ENCODE peak calls at places on chromosomes 16 and 17, in seven cellular contexts. Q, A, G, K, S, R and Z are unnamed samples. For H3K4me1 and H3K36me3, the result is how much of the 10 kb centered on the place peaks cover.

GRCh38 chr16:881219-882097 is 80.9 kb upstream of the GNG13 start:
- DNase-seq in Q (no peak), S (no peak), A (no peak), K (peak), R (peak), G (no peak), Z (peak)

GRCh38 chr16:56424404-56424765 is 960 bp downstream of the AMFR start:
- DNase-seq in S (no peak), K (no peak), R (no peak), A (no peak), Q (no peak), G (no peak), Z (no peak)

GRCh38 chr17:44384281-44384822 is 5.1 kb downstream of the ITGA2B start:
- DNase-seq in S (no peak), R (no peak), A (no peak), G (peak), Q (no peak), K (no peak), Z (no peak)

GRCh38 chr16:66369055-66369592 is 2.6 kb downstream of the CDH5 start:
- DNase-seq in R (no peak), Q (no peak), A (peak), G (no peak), K (no peak), S (no peak), Z (peak)

GRCh38 chr17:76458580-76459490 is 5.9 kb upstream of the UBE2O start:
- DNase-seq in S (no peak), R (no peak), A (peak), G (peak), K (no peak), Q (peak), Z (no peak)

GRCh38 chr16:87384162-87384999 is 805 bp upstream of the FBXO31 start:
- DNase-seq in Q (peak), R (peak), S (peak), A (no peak), G (peak), K (peak), Z (peak)

GRCh38 chr16:56576585-56577299 is 11.9 kb downstream of the MT4 start:
- DNase-seq in G (peak), R (peak), A (peak), S (peak), Q (peak), K (peak), Z (peak)

GRCh38 chr17:35973333-35974260 is 7.7 kb downstream of the CCL16 start:
- DNase-seq in G (no peak), K (no peak), S (no peak), Q (no peak), A (no peak), R (peak), Z (no peak)

GRCh38 chr16:88301886-88302285 is 80.9 kb upstream of the ZNF469 start:
- DNase-seq in G (no peak), Q (no peak), K (peak), S (no peak), R (peak), A (no peak), Z (no peak)

GRCh38 chr16:77660311-77660710 is 62.0 kb upstream of the NUDT7 start:
- DNase-seq in A (peak), Q (no peak), R (no peak), S (no peak), G (peak), K (no peak), Z (no peak)

GRCh38 chr16:72203401-72203800 is 31.4 kb upstream of the PMFBP1 start:
- DNase-seq in S (peak), G (no peak), K (no peak), R (no peak), Q (no peak), A (peak), Z (no peak)

GRCh38 chr17:5758651-5759050 is 174.3 kb upstream of the NLRP1 start:
- DNase-seq in S (peak), A (peak), K (no peak), Q (peak), G (no peak), R (no peak), Z (no peak)

GRCh38 chr16:54628796-54629625 is 301.7 kb upstream of the IRX5 start:
- DNase-seq in A (no peak), R (peak), S (no peak), Q (no peak), G (no peak), K (no peak), Z (peak)

GRCh38 chr16:20865420-20866126 is 34.6 kb downstream of the DCUN1D3 start:
- DNase-seq in G (no peak), S (no peak), A (no peak), K (no peak), Q (no peak), R (no peak), Z (no peak)

GRCh38 chr17:79388556-79389295 is 222.1 kb downstream of the RBFOX3 start:
- DNase-seq in S (no peak), R (peak), Q (peak), G (peak), A (peak), K (peak), Z (peak)

GRCh38 chr16:11977206-11978041 is 890 bp downstream of the SNX29 start:
- DNase-seq in S (peak), K (peak), Q (peak), A (peak), G (peak), R (no peak), Z (no peak)

GRCh38 chr16:85187447-85187846 is 75.2 kb upstream of the CIBAR2 start:
- DNase-seq in K (peak), R (no peak), S (no peak), G (no peak), A (no peak), Q (no peak), Z (no peak)

GRCh38 chr17:74280093-74280513 is 6.1 kb downstream of the DNAI2 start:
- DNase-seq in S (no peak), Q (no peak), R (no peak), A (no peak), K (no peak), G (no peak), Z (peak)

GRCh38 chr17:61313515-61314326 is 85.9 kb upstream of the TBX2 start:
- DNase-seq in K (no peak), G (no peak), S (peak), A (no peak), R (no peak), Q (no peak), Z (no peak)

GRCh38 chr16:29126621-29127020 is 141.8 kb downstream of the LAT start:
- DNase-seq in R (no peak), K (no peak), Q (no peak), S (no peak), G (no peak), A (no peak), Z (no peak)

GRCh38 chr17:48678141-48678971 is 44.0 kb downstream of the PRAC1 start:
- DNase-seq in Q (peak), A (peak), R (peak), K (peak), S (peak), G (peak), Z (peak)

GRCh38 chr16:87824016-87824990 is 45.0 kb downstream of the SLC7A5 start:
- DNase-seq in K (no peak), S (no peak), G (no peak), A (no peak), Q (no peak), R (peak), Z (no peak)

GRCh38 chr17:67477687-67478086 is 100.6 kb downstream of the PITPNC1 start:
- DNase-seq in Q (no peak), S (no peak), K (no peak), G (no peak), A (no peak), R (no peak), Z (no peak)

GRCh38 chr16:58428621-58429557 is 36.6 kb downstream of the GINS3 start:
- DNase-seq in K (no peak), S (no peak), Q (no peak), R (no peak), G (no peak), A (no peak), Z (no peak)

GRCh38 chr16:87963400-87963799 is 12.2 kb downstream of the BANP start:
- DNase-seq in Q (no peak), S (no peak), G (no peak), K (no peak), R (no peak), A (peak), Z (no peak)

GRCh38 chr17:4498461-4499397 is at the start of gene SPNS2:
- DNase-seq in Q (peak), S (peak), K (peak), R (peak), G (peak), A (peak), Z (peak)

GRCh38 chr16:17392857-17393421 is 77.8 kb downstream of the XYLT1 start:
- DNase-seq in S (no peak), A (no peak), K (no peak), Q (no peak), G (no peak), R (no peak), Z (no peak)

GRCh38 chr17:4326608-4327007 is 39.9 kb downstream of the UBE2G1 start:
- DNase-seq in Q (no peak), G (no peak), A (no peak), S (no peak), K (no peak), R (no peak), Z (no peak)

GRCh38 chr17:2058521-2059124 is 3.7 kb downstream of the HIC1 start:
- DNase-seq in K (peak), Q (peak), G (no peak), A (peak), R (peak), S (no peak), Z (peak)

GRCh38 chr16:7239547-7239946 is 93.1 kb upstream of the RBFOX1 start:
- DNase-seq in Q (no peak), K (no peak), G (no peak), S (no peak), A (no peak), R (no peak), Z (no peak)

GRCh38 chr17:56896968-56897359 is 16.9 kb downstream of the TRIM25 start:
- DNase-seq in A (no peak), K (no peak), G (no peak), Q (no peak), R (no peak), S (peak), Z (no peak)

GRCh38 chr16:56610017-56610608 is 1.7 kb downstream of the MT2A start:
- DNase-seq in G (no peak), Q (peak), S (peak), K (peak), R (peak), A (peak), Z (peak)

GRCh38 chr16:73197598-73197997 is 149.7 kb upstream of the ZFHX3 start:
- DNase-seq in S (no peak), R (no peak), G (no peak), A (no peak), Q (no peak), K (no peak), Z (no peak)

GRCh38 chr16:88924834-88925539 is 52.0 kb downstream of the CBFA2T3 start:
- DNase-seq in K (peak), Q (peak), A (peak), R (no peak), G (peak), S (peak), Z (no peak)

GRCh38 chr17:55435408-55435807 is 13.8 kb upstream of the MMD start:
- DNase-seq in S (no peak), K (no peak), A (no peak), R (no peak), G (no peak), Q (no peak), Z (no peak)

GRCh38 chr17:55433029-55433628 is 11.5 kb upstream of the MMD start:
- DNase-seq in R (no peak), K (no peak), A (no peak), G (no peak), S (no peak), Q (no peak), Z (no peak)

GRCh38 chr17:55432358-55433028 is 10.9 kb upstream of the MMD start:
- DNase-seq in A (peak), Q (no peak), R (no peak), G (no peak), K (no peak), S (no peak), Z (no peak)

GRCh38 chr17:55434721-55435120 is 13.1 kb upstream of the MMD start:
- DNase-seq in G (no peak), R (no peak), Q (no peak), S (no peak), A (no peak), K (no peak), Z (no peak)

DNA sequence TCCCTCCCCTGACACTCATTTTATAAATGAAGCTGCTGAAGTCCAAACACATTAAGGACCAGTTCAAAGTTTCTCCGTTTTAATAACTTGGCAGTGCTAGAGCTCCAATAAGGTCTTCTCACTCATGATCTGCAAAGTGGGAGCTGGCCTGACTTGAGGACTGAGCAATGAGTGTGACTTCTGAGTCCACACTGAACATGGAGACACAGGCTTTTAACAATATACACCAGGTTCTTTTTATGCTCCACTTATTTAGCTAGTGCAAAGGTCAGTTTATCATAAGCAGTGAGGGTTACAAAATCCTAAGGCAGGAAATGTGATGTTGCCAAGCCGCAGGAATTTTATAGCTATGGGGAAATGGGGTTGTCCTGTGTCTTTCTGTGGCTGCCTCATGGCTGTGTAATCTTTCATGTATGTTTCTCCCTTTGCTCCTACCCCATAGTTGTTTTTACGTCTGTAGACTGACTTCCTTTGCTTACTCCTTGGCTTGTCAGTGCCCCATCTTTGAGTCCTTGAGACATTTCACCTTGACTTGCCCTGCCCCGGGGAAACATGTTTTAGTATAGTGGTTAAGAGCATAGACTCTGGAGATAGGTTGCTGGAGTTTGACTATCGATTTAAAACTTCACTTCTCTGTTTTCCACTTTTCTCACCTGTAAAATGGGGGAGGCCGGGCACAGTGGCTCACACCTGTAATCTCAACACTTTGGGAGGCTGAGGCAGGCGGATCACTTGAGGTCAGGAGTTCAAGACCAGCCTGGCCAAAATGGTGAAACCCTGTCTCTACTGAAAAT is 12.2 kb upstream of the MMD start:
- DNase-seq in G (no peak), S (no peak), Q (no peak), K (no peak), A (peak), R (no peak), Z (no peak)
- H3K4me3 ChIP-seq in G (no peak), S (no peak), Q (no peak), K (no peak), A (no peak), R (no peak), Z (no peak)

GRCh38 chr17:45895304-45895968 is 1.1 kb downstream of the MAPT start:
- DNase-seq in R (no peak), Q (peak), G (peak), K (peak), S (no peak), A (peak), Z (no peak)
- H3K4me1 ChIP-seq in R (under half), Q (under half), G (under half), K (under half), S (under half), A (under half), Z (under half)

GRCh38 chr17:47604268-47604927 is 45.3 kb upstream of the KPNB1 start:
- DNase-seq in A (peak), Q (peak), S (no peak), R (no peak), G (peak), K (no peak), Z (no peak)
- H3K36me3 ChIP-seq in A (half or more), Q (half or more), S (half or more), R (half or more), G (half or more), K (half or more), Z (half or more)

GRCh38 chr17:42584880-42585279 is 7.4 kb upstream of the PSMC3IP start:
- DNase-seq in R (no peak), K (no peak), S (no peak), Q (no peak), G (no peak), A (no peak), Z (no peak)
- H3K4me3 ChIP-seq in R (no peak), K (no peak), S (no peak), Q (no peak), G (no peak), A (no peak), Z (no peak)